ENCODE peak calls at places on chromosomes 12 and 14, in nine cellular contexts. W is activated T-cell treated with anti-CD3 and anti-CD28 coated beads, Interleukin-2, amount 50 U/mL, for 72 hours; R is ELR; C is GM04504; G is SW480; U is posterior vena cava; H is right cardiac atrium; V is substantia nigra; Y is cerebellum. P is an unnamed sample.

GRCh38 chr12:6084261-6084968 is 40.1 kb downstream of the VWF start:
- DNase-seq in V (no peak), Y (no peak), H (no peak), U (peak; percentile 64), W (no peak), C (no peak), R (peak; percentile 78), G (no peak), P (peak; percentile 92)

GRCh38 chr12:58363971-58364370 is 422.6 kb downstream of the ATP23 start:
- DNase-seq in R (no peak), H (no peak), Y (no peak), V (no peak), U (no peak), C (no peak), G (no peak), W (no peak), P (no peak)

GRCh38 chr12:56469007-56469930 is 891 bp downstream of the SPRYD4 start:
- DNase-seq in U (no peak), V (no peak), R (no peak), Y (no peak), G (peak; percentile 57), H (peak; percentile 41), W (peak; percentile 20), C (no peak), P (peak; percentile 41)

GRCh38 chr14:68564826-68565760 is 227.8 kb downstream of the ZFP36L1 start:
- DNase-seq in G (peak; percentile 100), C (no peak), R (peak; percentile 20), W (no peak), V (no peak), U (no peak), H (no peak), Y (no peak), P (no peak)

GRCh38 chr14:106605548-106606448 is 1079.4 kb downstream of the TMEM121 start:
- DNase-seq in W (peak; percentile 88), U (peak; percentile 85), Y (no peak), G (peak; percentile 58), V (no peak), R (no peak), C (no peak), H (peak; percentile 21), P (peak; percentile 51)

GRCh38 chr14:41285193-41285748 is 321.4 kb upstream of the LRFN5 start:
- DNase-seq in C (no peak), V (no peak), Y (no peak), W (no peak), U (no peak), H (peak; percentile 11), G (peak; percentile 18), R (peak; percentile 26), P (peak; percentile 54)

GRCh38 chr12:63068857-63069442 is 82.1 kb downstream of the AVPR1A start:
- DNase-seq in W (no peak), Y (peak; percentile 26), U (no peak), R (peak; percentile 72), V (no peak), H (no peak), G (peak; percentile 26), C (no peak), P (peak; percentile 81)

GRCh38 chr12:62772556-62772955 is 162.4 kb downstream of the PPM1H start:
- DNase-seq in V (no peak), R (peak; percentile 67), C (no peak), W (no peak), U (no peak), H (no peak), Y (no peak), G (peak; percentile 2), P (no peak)

GRCh38 chr12:94730846-94731245 is 80.5 kb upstream of the TMCC3 start:
- DNase-seq in C (no peak), R (no peak), H (no peak), Y (no peak), G (no peak), U (no peak), W (no peak), V (no peak), P (no peak)